ENCODE peak calls at places on chromosomes 1 and 21, in six cellular contexts. U, Q, P, Y, O and F are unnamed samples.

GRCh38 chr1:90475623-90476022 is 241.5 kb downstream of the BARHL2 start:
- DNase-seq in U (peak), Q (no peak), P (no peak), Y (peak), O (no peak), F (no peak)

GRCh38 chr1:116164056-116164889 is 53.1 kb downstream of the MAB21L3 start:
- DNase-seq in U (no peak), Q (no peak), P (no peak), Y (no peak), O (no peak), F (no peak)

GRCh38 chr1:229254910-229255541 is 15.9 kb upstream of the RAB4A start:
- DNase-seq in U (no peak), Q (no peak), P (no peak), Y (peak), O (no peak), F (no peak)

GRCh38 chr1:15056515-15057285 is 96.8 kb upstream of the TMEM51 start:
- DNase-seq in U (no peak), Q (no peak), P (no peak), Y (peak), O (no peak), F (no peak)

GRCh38 chr1:6703016-6703415 is 1.4 kb upstream of the DNAJC11 start:
- DNase-seq in U (no peak), Q (no peak), P (no peak), Y (no peak), O (no peak), F (no peak)

GRCh38 chr1:51644533-51645197 is 27.8 kb downstream of the OSBPL9 start:
- DNase-seq in U (no peak), Q (peak), P (peak), Y (peak), O (peak), F (no peak)

GRCh38 chr1:27135920-27136551 is 18.9 kb downstream of the SLC9A1 start:
- DNase-seq in U (no peak), Q (no peak), P (no peak), Y (no peak), O (no peak), F (no peak)

GRCh38 chr1:234188454-234188792 is 184.8 kb upstream of the COA6 start:
- DNase-seq in U (peak), Q (no peak), P (no peak), Y (peak), O (no peak), F (peak)

GRCh38 chr1:44212355-44213221 is 683 bp upstream of the DMAP1 start:
- DNase-seq in U (no peak), Q (no peak), P (no peak), Y (no peak), O (no peak), F (no peak)

GRCh38 chr1:172531846-172532699 is 877 bp upstream of the SUCO start:
- DNase-seq in U (peak), Q (peak), P (peak), Y (peak), O (peak), F (peak)

GRCh38 chr1:115838426-115838804 is 2.5 kb downstream of the NHLH2 start:
- DNase-seq in U (no peak), Q (no peak), P (no peak), Y (no peak), O (no peak), F (peak)

GRCh38 chr1:232036161-232036942 is 409.8 kb downstream of the DISC1 start:
- DNase-seq in U (no peak), Q (no peak), P (no peak), Y (no peak), O (no peak), F (no peak)

GRCh38 chr1:23103001-23103879 is 65.4 kb downstream of the LUZP1 start:
- DNase-seq in U (peak), Q (no peak), P (no peak), Y (no peak), O (peak), F (no peak)

GRCh38 chr1:39795651-39796050 is 7.0 kb upstream of the BMP8B start:
- DNase-seq in U (no peak), Q (no peak), P (no peak), Y (no peak), O (no peak), F (no peak)

GRCh38 chr21:23951251-23951650 is 1656.0 kb downstream of the MRPL39 start:
- DNase-seq in U (no peak), Q (no peak), P (no peak), Y (peak), O (no peak), F (no peak)

GRCh38 chr21:23952269-23952668 is 1655.0 kb downstream of the MRPL39 start:
- DNase-seq in U (no peak), Q (no peak), P (no peak), Y (no peak), O (no peak), F (no peak)

GRCh38 chr21:23950344-23950743 is 1656.9 kb downstream of the MRPL39 start:
- DNase-seq in U (no peak), Q (no peak), P (no peak), Y (no peak), O (no peak), F (no peak)

GRCh38 chr21:23955130-23955873 is 1652.0 kb downstream of the MRPL39 start:
- DNase-seq in U (no peak), Q (no peak), P (no peak), Y (no peak), O (no peak), F (no peak)

GRCh38 chr21:23949493-23949892 is 1657.8 kb downstream of the MRPL39 start:
- DNase-seq in U (no peak), Q (no peak), P (no peak), Y (no peak), O (no peak), F (no peak)
- TF ChIP-seq CTCF in U (no peak), Q (no peak), P (no peak), Y (no peak), O (no peak), F (no peak)

GRCh38 chr1:8312235-8313218 is 5.4 kb upstream of the SLC45A1 start:
- DNase-seq in U (no peak), Q (no peak), P (no peak), Y (no peak), O (no peak), F (no peak)

GRCh38 chr1:8314346-8315280 is 3.3 kb upstream of the SLC45A1 start:
- DNase-seq in U (peak), Q (peak), P (peak), Y (peak), O (peak), F (peak)

GRCh38 chr1:8317647-8318360 is at the start of gene SLC45A1:
- DNase-seq in U (peak), Q (peak), P (peak), Y (peak), O (peak), F (peak)

GRCh38 chr1:8318436-8318835 is 522 bp downstream of the SLC45A1 start:
- DNase-seq in U (no peak), Q (no peak), P (no peak), Y (no peak), O (no peak), F (no peak)

GRCh38 chr1:8315573-8316475 is 2.1 kb upstream of the SLC45A1 start:
- DNase-seq in U (no peak), Q (peak), P (no peak), Y (peak), O (no peak), F (no peak)
- TF ChIP-seq CTCF in U (peak), Q (peak), P (no peak), Y (peak), O (peak), F (no peak)

DNA sequence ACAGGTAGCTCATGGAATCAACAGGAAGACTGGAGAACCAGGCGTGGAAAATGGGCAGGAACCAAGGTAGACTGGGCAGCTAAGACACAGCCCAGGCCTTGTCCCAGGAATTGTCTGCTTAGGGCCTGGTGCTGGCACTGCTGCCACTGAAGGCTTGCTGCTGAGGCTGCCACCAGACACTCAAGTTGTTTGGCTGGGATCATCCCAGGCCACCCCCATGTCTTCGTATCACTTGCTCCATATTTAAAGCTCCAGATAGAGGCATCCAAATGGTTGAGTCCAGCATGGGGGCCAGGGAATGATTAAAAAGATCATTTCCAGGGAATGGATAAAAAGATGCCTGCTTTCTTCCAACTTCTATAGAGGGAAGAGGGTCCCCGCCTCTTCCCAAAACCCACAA is 107.4 kb upstream of the GADD45A start:
- DNase-seq in U (no peak), Q (no peak), P (no peak), Y (no peak), O (no peak), F (no peak)
- TF ChIP-seq CTCF in U (no peak), Q (no peak), P (no peak), Y (no peak), O (no peak), F (no peak)

GRCh38 chr1:228005511-228006033 is 1.2 kb upstream of the WNT3A start:
- DNase-seq in U (no peak), Q (no peak), P (no peak), Y (no peak), O (no peak), F (no peak)

GRCh38 chr1:228003461-228004330 is 3.1 kb upstream of the WNT3A start:
- DNase-seq in U (no peak), Q (no peak), P (no peak), Y (no peak), O (no peak), F (no peak)

GRCh38 chr1:228004887-228005462 is 1.8 kb upstream of the WNT3A start:
- DNase-seq in U (no peak), Q (no peak), P (no peak), Y (no peak), O (no peak), F (no peak)

GRCh38 chr1:228002792-228003191 is 4.0 kb upstream of the WNT3A start:
- DNase-seq in U (no peak), Q (no peak), P (no peak), Y (no peak), O (no peak), F (no peak)

DNA sequence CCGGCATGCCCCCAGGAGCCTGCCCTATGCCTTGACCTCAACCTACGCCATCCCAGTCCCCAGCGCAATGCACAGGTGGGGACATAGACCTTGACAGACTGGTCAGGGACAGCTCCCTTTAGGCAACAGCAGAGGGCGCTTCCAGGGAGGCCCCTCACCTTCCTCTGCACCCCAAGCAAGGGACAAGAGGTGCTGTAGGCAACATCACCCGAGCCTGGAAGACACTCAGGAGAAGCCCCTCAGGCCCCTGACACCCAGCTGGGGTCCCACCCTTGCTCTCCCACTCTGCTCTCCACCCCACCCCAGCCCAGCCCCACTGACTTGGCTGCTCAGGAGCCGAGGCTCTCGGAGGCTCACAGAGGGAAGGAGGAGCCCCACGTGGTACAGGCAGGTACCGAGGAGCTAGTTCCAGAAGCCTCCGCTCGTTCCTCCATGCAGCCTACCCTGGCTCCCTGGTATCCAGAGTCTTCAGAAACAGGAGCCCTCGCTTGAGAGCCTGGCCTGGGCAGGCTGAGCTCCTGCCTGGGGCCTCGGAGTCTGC is 2.4 kb upstream of the WNT3A start:
- DNase-seq in U (peak), Q (peak), P (peak), Y (peak), O (no peak), F (no peak)
- TF ChIP-seq CTCF in U (peak), Q (peak), P (no peak), Y (peak), O (peak), F (peak)

DNA sequence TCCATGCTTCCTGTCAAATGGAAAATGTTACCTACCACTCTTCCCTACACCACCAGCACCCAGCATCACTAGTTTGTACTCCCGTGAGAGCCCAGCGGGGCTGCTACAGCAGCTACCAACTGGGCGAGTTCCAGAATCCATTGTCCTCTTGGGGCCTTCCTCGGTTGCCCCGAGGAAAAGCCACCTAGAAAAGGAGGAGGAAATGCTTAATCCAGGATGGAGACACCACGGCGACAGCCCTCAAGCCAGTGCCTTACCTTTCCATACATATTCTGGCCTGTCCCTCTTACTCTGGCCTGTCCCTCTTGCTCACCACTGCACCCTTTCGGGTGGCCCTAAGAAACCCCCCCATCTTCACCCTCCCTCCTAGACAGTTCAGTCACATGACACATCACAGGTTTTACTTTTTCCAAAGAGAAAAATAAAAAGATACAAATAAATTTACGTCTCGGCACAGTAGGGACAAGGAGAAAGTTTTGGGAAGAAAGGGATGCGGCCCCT is 478 bp downstream of the RIT1 start:
- DNase-seq in U (peak), Q (no peak), P (no peak), Y (peak), O (no peak), F (peak)
- TF ChIP-seq CTCF in U (peak), Q (no peak), P (no peak), Y (no peak), O (no peak), F (no peak)

GRCh38 chr1:223363057-223363855 is 720 bp downstream of the SUSD4 start:
- DNase-seq in U (no peak), Q (peak), P (no peak), Y (no peak), O (peak), F (peak)

GRCh38 chr1:223358826-223359225 is 5.2 kb downstream of the SUSD4 start:
- DNase-seq in U (no peak), Q (no peak), P (no peak), Y (peak), O (no peak), F (no peak)

GRCh38 chr1:223364685-223365382 is 858 bp upstream of the SUSD4 start:
- DNase-seq in U (peak), Q (no peak), P (no peak), Y (no peak), O (no peak), F (peak)

DNA sequence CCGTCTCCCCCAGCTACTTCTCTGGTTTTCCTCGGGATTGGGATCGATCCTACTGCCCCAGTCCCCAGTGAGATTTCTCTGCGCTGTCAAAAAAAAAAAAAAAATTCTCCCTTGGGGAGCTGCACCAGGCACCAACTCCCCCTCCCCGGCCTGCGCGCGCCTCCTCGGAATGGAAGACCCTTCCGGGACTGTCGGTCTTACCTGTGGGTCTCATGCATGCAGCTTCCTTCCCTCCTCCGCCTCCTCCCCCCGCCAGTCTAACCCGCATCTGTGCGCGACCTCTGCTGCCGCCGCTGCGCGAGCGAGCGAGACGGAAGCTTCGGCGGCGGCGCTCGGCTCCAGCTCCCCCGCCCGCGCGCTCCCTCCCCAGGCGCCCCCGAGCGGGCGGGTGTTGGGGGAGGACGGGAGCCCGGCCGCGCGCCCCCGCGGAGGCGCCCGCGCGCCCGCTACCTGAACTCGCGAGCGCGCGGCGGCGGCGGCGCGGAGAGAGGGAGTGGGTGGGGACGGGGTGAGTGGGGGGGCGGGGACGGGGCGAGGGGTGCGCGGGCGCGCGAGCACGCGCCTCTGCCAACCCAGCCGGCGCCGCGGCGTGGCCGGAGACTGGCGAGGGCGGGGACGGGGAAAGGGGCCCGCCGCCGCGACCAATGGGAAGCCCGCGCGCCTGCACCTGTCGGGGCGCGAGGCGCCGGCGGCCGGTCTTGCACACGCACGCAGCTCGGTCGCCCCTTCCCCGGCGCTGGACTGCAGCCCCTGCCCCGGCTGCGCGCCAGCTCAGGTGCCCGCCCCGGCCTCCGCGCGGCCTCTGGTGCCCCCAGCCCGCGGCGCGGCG is at the start of gene SUSD4:
- DNase-seq in U (peak), Q (peak), P (no peak), Y (no peak), O (peak), F (peak)
- TF ChIP-seq CTCF in U (peak), Q (no peak), P (no peak), Y (no peak), O (no peak), F (no peak)